ENCODE peak calls at places on chromosomes 6 and 20, in four cellular contexts. L is NCI-H2081, H is HT-29, Y is iris pigment epithelial cell. S is an unnamed sample.

GRCh38 chr6:89952696-89953095 is 58.4 kb downstream of the GJA10 start:
- DNase-seq in Y (peak; percentile 97), L (no peak), H (no peak), S (no peak)

GRCh38 chr6:113632220-113632864 is 224.8 kb upstream of the MARCKS start:
- DNase-seq in H (peak; percentile 66), L (no peak), Y (peak; percentile 95), S (no peak)

GRCh38 chr20:62642666-62643520 is 590 bp downstream of the SLCO4A1 start:
- DNase-seq in Y (peak; percentile 54), L (no peak), H (peak; percentile 61), S (peak; percentile 33)

GRCh38 chr6:55100729-55101128 is 73.6 kb upstream of the HCRTR2 start:
- DNase-seq in Y (no peak), H (no peak), L (no peak), S (no peak)

GRCh38 chr6:1858865-1859264 is 249.2 kb downstream of the FOXC1 start:
- DNase-seq in L (no peak), H (no peak), Y (no peak), S (no peak)

GRCh38 chr6:93059911-93060310 is 359.4 kb downstream of the EPHA7 start:
- DNase-seq in H (no peak), Y (no peak), L (no peak), S (no peak)

GRCh38 chr20:59912609-59913008 is 20.8 kb downstream of the SYCP2 start:
- DNase-seq in L (no peak), Y (no peak), H (no peak), S (no peak)

GRCh38 chr6:167306401-167306998 is 15.4 kb downstream of the UNC93A start:
- DNase-seq in H (peak; percentile 44), L (no peak), Y (peak; percentile 1), S (no peak)

GRCh38 chr6:27478141-27478705 is 5.3 kb upstream of the ZNF184 start:
- DNase-seq in Y (peak; percentile 36), L (no peak), H (no peak), S (no peak)

GRCh38 chr6:110180228-110181008 is at the start of gene CDC40:
- DNase-seq in H (no peak), L (no peak), Y (no peak), S (peak; percentile 64)

GRCh38 chr6:108737594-108738546 is 110.4 kb upstream of the ARMC2 start:
- DNase-seq in Y (peak; percentile 99), L (no peak), H (no peak), S (no peak)

S was measured in pancreas.